ENCODE peak calls at places on chromosome 19, in six cellular contexts. E is GM06990, R is fibroblast of lung, J is left ventricle myocardium inferior, D is cardiac muscle cell, A is cardiac fibroblast. O is an unnamed sample.

GRCh38 chr19:42216653-42217521 is 590 bp downstream of the DEDD2 start:
- DNase-seq in A (peak), E (peak), D (peak), J (peak), R (peak), O (peak)

GRCh38 chr19:40954573-40954972 is 36.5 kb upstream of the CYP2B6 start:
- DNase-seq in D (no peak), J (no peak), A (peak), R (peak), E (no peak), O (peak)

GRCh38 chr19:14830702-14831101 is 4.3 kb downstream of the OR7A5 start:
- DNase-seq in A (no peak), D (no peak), R (no peak), E (no peak), J (no peak), O (no peak)

GRCh38 chr19:12773571-12773970 is 1.8 kb downstream of the HOOK2 start:
- DNase-seq in R (no peak), A (peak), E (no peak), D (no peak), J (peak), O (peak)

GRCh38 chr19:29384676-29385075 is 141.1 kb upstream of the VSTM2B start:
- DNase-seq in E (no peak), A (no peak), R (no peak), J (no peak), D (no peak), O (no peak)

GRCh38 chr19:46601318-46602224 is at the start of gene CALM3:
- DNase-seq in J (no peak), D (no peak), A (no peak), E (no peak), R (no peak), O (no peak)

GRCh38 chr19:12749938-12750521 is 1.6 kb upstream of the BEST2 start:
- DNase-seq in A (peak), E (no peak), D (no peak), J (no peak), R (peak), O (peak)

GRCh38 chr19:409006-409514 is at the start of gene C2CD4C:
- DNase-seq in J (no peak), A (no peak), D (peak), R (no peak), E (no peak), O (no peak)

GRCh38 chr19:661427-662196 is 1.4 kb downstream of the RNF126 start:
- DNase-seq in E (no peak), R (no peak), D (peak), J (no peak), A (no peak), O (no peak)

GRCh38 chr19:29680447-29680846 is 15.2 kb downstream of the PLEKHF1 start:
- DNase-seq in D (no peak), E (peak), J (peak), R (no peak), A (no peak), O (no peak)

GRCh38 chr19:38734426-38735256 is 9.6 kb downstream of the CAPN12 start:
- DNase-seq in D (no peak), J (no peak), E (peak), R (peak), A (no peak), O (no peak)

GRCh38 chr19:1408300-1409203 is 1.2 kb downstream of the DAZAP1 start:
- DNase-seq in D (peak), R (peak), J (peak), A (peak), E (peak), O (peak)

GRCh38 chr19:55345101-55345817 is 5.6 kb downstream of the KMT5C start:
- DNase-seq in A (no peak), J (no peak), R (no peak), E (no peak), D (no peak), O (no peak)

GRCh38 chr19:13978721-13979191 is 26.4 kb downstream of the DCAF15 start:
- DNase-seq in A (no peak), J (no peak), R (no peak), E (no peak), D (peak), O (no peak)

GRCh38 chr19:30419581-30420180 is 47.5 kb downstream of the ZNF536 start:
- DNase-seq in E (no peak), A (no peak), D (no peak), R (no peak), J (no peak), O (no peak)

GRCh38 chr19:51471527-51471926 is 6.8 kb upstream of the CEACAM18 start:
- DNase-seq in A (no peak), E (no peak), R (no peak), D (no peak), J (no peak), O (no peak)

GRCh38 chr19:1531587-1531986 is 7.7 kb downstream of the PLK5 start:
- DNase-seq in E (no peak), D (no peak), J (no peak), A (no peak), R (no peak), O (no peak)

GRCh38 chr19:51136891-51137551 is 5.1 kb upstream of the SIGLEC7 start:
- DNase-seq in A (peak), E (no peak), R (no peak), J (no peak), D (no peak), O (no peak)

GRCh38 chr19:8148410-8149231 is 771 bp downstream of the FBN3 start:
- DNase-seq in E (no peak), D (peak), R (no peak), J (no peak), A (no peak), O (no peak)

GRCh38 chr19:34990578-34991192 is 9.4 kb upstream of the GRAMD1A start:
- DNase-seq in A (no peak), D (no peak), R (no peak), E (peak), J (no peak), O (no peak)

GRCh38 chr19:53927745-53928144 is 18.7 kb downstream of the CACNG7 start:
- DNase-seq in R (peak), D (peak), A (peak), E (no peak), J (no peak), O (peak)

GRCh38 chr19:3507371-3508120 is 1.4 kb downstream of the FZR1 start:
- DNase-seq in E (no peak), J (no peak), R (peak), A (no peak), D (peak), O (peak)

GRCh38 chr19:51572908-51573307 is 1.8 kb downstream of the ZNF175 start:
- DNase-seq in D (no peak), J (no peak), E (no peak), A (peak), R (peak), O (peak)

GRCh38 chr19:28495046-28495445 is 717.9 kb downstream of the UQCRFS1 start:
- DNase-seq in A (no peak), R (peak), J (no peak), E (no peak), D (no peak), O (no peak)

GRCh38 chr19:12782174-12782423 is 6.7 kb upstream of the HOOK2 start:
- DNase-seq in J (no peak), A (no peak), E (no peak), D (no peak), R (no peak), O (no peak)

GRCh38 chr19:16383584-16384161 is 59.0 kb downstream of the KLF2 start:
- DNase-seq in A (no peak), R (no peak), E (no peak), J (no peak), D (no peak), O (no peak)

GRCh38 chr19:46898731-46899130 is 37.9 kb downstream of the ARHGAP35 start:
- DNase-seq in J (no peak), E (no peak), A (peak), R (peak), D (peak), O (no peak)

GRCh38 chr19:2609389-2610116 is 92.9 kb downstream of the GNG7 start:
- DNase-seq in A (no peak), E (peak), D (no peak), J (peak), R (no peak), O (no peak)

GRCh38 chr19:52196256-52196967 is 6.6 kb downstream of the PPP2R1A start:
- DNase-seq in D (no peak), J (no peak), R (no peak), E (no peak), A (no peak), O (peak)

GRCh38 chr19:14167594-14168138 is 31.3 kb upstream of the ASF1B start:
- DNase-seq in J (no peak), R (no peak), A (no peak), D (no peak), E (no peak), O (no peak)

GRCh38 chr19:29664753-29665214 is 477 bp upstream of the PLEKHF1 start:
- DNase-seq in J (no peak), R (no peak), E (no peak), A (no peak), D (no peak), O (no peak)

GRCh38 chr19:57886046-57886445 is 2.8 kb downstream of the ZNF814 start:
- DNase-seq in A (no peak), R (no peak), D (peak), J (no peak), E (no peak), O (no peak)

GRCh38 chr19:57887195-57887941 is 1.5 kb downstream of the ZNF814 start:
- DNase-seq in R (peak), A (peak), E (no peak), J (no peak), D (peak), O (peak)

GRCh38 chr19:57888107-57888493 is 737 bp downstream of the ZNF814 start:
- DNase-seq in A (no peak), E (no peak), J (no peak), R (no peak), D (peak), O (no peak)

GRCh38 chr19:57888494-57889231 is at the start of gene ZNF814:
- DNase-seq in R (peak), E (peak), D (peak), J (peak), A (peak), O (peak)
- TF ChIP-seq CTCF in R (peak), E (peak), D (peak), J (peak), A (no peak), O (peak)

DNA sequence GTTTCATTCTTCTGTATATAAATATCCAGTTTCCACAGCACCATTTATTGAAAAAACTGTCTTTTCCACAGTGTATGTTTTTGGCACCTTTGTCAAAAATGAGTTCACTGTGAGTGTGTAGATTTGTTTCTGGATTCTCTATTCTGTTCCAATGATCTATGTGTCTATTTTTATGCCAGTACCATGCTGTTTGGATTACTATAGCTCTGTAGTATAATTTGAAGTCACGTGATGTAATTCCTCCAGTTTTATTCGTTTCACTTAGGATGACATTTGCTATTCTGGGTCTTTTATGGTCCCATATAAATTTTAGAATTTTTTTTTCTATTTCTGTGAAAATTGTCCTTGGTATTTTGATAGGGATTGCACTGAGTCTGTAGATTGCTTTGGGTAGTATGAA is 11.0 kb upstream of the ZNF823 start:
- DNase-seq in J (no peak), A (no peak), E (no peak), D (no peak), R (no peak), O (no peak)
- H3K4me3 ChIP-seq in J (no peak), A (no peak), E (no peak), D (no peak), R (no peak), O (no peak)

DNA sequence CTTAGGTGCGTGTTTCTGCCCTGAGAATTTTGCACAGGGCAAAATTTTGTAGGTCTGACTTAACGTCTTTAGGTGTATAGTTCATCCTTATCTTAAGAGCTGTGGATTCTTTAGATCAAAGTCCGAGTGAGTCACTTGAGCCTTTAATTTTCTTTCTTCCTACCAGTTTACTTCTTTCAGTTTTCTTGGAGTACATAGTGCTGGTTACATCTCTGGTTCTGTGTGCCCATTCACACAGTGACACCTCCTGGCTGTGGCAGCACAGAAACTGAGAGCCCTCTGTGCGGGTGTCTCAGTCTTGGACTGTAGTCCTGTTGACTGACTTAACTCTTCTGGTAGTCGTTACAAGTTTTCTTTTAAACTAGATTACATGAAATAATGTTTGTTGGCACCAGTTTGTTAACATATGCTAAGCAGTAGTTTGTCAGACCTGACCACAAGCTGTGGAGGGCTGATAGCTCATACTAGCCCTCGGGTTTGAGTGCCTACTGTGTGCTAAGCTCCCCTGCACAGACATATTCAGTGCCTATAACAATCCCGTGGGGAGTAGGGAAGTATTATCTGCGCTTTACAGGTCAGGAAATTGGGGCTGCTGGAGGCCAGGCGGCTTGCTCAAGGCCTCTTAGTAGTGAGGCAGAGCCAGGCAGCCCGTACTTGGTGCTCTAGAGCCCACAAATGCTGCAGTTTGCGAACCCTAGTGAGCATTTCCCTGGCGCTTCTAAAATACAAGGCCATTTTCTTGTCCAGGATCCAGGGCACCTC is 1.6 kb downstream of the GATAD2A start:
- DNase-seq in D (no peak), A (peak), J (no peak), E (no peak), R (peak), O (peak)
- TF ChIP-seq CTCF in D (peak), A (peak), J (peak), E (peak), R (peak), O (peak)

GRCh38 chr19:23075031-23075733 is 41.6 kb upstream of the ZNF730 start:
- DNase-seq in R (peak), J (peak), E (peak), D (peak), A (peak), O (peak)

GRCh38 chr19:23065306-23065705 is 51.5 kb upstream of the ZNF730 start:
- DNase-seq in A (no peak), J (no peak), E (no peak), D (no peak), R (no peak), O (no peak)

GRCh38 chr19:23071087-23071511 is 45.7 kb upstream of the ZNF730 start:
- DNase-seq in A (peak), D (no peak), J (peak), E (peak), R (peak), O (peak)

GRCh38 chr19:23070353-23070781 is 46.5 kb upstream of the ZNF730 start:
- DNase-seq in R (peak), E (no peak), J (peak), D (no peak), A (peak), O (peak)
- H3K4me3 ChIP-seq in R (no peak), E (no peak), J (peak), D (no peak), A (no peak), O (peak)